ENCODE peak calls at places on chromosomes 11 and 22, in eight cellular contexts. J is colonic mucosa, X is SK-N-SH, I is cardiac muscle cell, B is heart right ventricle, Q is mammary epithelial cell, A is adrenal gland, P is spleen. U is an unnamed sample. For H3K4me1 and H3K36me3, the result is how much of the 10 kb centered on the place peaks cover.

GRCh38 chr22:32338757-32339156 is 18.9 kb upstream of the RFPL3 start:
- DNase-seq in Q (no peak), B (no peak), I (no peak), J (no peak), A (no peak), X (no peak), P (no peak), U (no peak)

GRCh38 chr22:22882033-22882717 is 5.4 kb upstream of the IGLL5 start:
- DNase-seq in X (no peak), I (no peak), B (no peak), Q (peak), P (no peak), A (no peak), J (peak), U (no peak)

GRCh38 chr11:17217395-17217794 is 9.6 kb upstream of the PIK3C2A start:
- DNase-seq in I (no peak), Q (no peak), A (no peak), X (no peak), B (no peak), J (no peak), P (no peak), U (no peak)

GRCh38 chr22:27349456-27349855 is 452.1 kb downstream of the MN1 start:
- DNase-seq in I (no peak), A (no peak), P (no peak), X (no peak), Q (no peak), J (no peak), B (no peak), U (no peak)

GRCh38 chr11:72223615-72224586 is 666 bp upstream of the INPPL1 start:
- DNase-seq in J (peak), A (peak), B (peak), P (peak), Q (no peak), I (peak), X (peak), U (peak)

GRCh38 chr11:71447791-71448256 is 369 bp downstream of the DHCR7 start:
- DNase-seq in P (peak), I (peak), Q (peak), J (peak), B (no peak), A (peak), X (peak), U (no peak)

GRCh38 chr22:38163844-38164577 is 17.6 kb downstream of the PLA2G6 start:
- DNase-seq in Q (no peak), J (no peak), X (peak), A (no peak), P (no peak), I (no peak), B (no peak), U (no peak)

GRCh38 chr11:69114811-69115523 is 40.8 kb upstream of the SMIM38 start:
- DNase-seq in B (peak), J (no peak), Q (no peak), I (no peak), P (no peak), A (no peak), X (no peak), U (no peak)

GRCh38 chr11:96001037-96001436 is 77.1 kb upstream of the MTMR2 start:
- DNase-seq in B (peak), I (no peak), J (peak), P (no peak), X (no peak), A (peak), Q (no peak), U (no peak)

GRCh38 chr22:45742866-45743450 is 71.3 kb downstream of the ATXN10 start:
- DNase-seq in A (peak), B (no peak), P (no peak), Q (peak), J (no peak), I (no peak), X (no peak), U (no peak)

GRCh38 chr11:113389288-113389687 is 1.7 kb downstream of the ANKK1 start:
- DNase-seq in I (no peak), Q (no peak), B (no peak), J (no peak), P (no peak), X (no peak), A (no peak), U (no peak)

GRCh38 chr11:108019870-108020540 is 11.3 kb downstream of the CUL5 start:
- DNase-seq in P (no peak), B (no peak), Q (no peak), A (no peak), X (no peak), J (no peak), I (peak), U (no peak)

GRCh38 chr22:43147821-43148220 is 3.5 kb upstream of the TSPO start:
- DNase-seq in Q (no peak), X (no peak), B (no peak), A (peak), I (no peak), P (no peak), J (no peak), U (no peak)

GRCh38 chr22:23774922-23775436 is 2.3 kb downstream of the MMP11 start:
- DNase-seq in Q (no peak), I (no peak), B (no peak), J (no peak), P (no peak), X (no peak), A (no peak), U (no peak)

GRCh38 chr11:101456812-101457211 is 127.0 kb downstream of the TRPC6 start:
- DNase-seq in X (no peak), Q (no peak), J (no peak), B (no peak), A (no peak), P (no peak), I (no peak), U (no peak)

GRCh38 chr11:131109256-131109655 is 193.0 kb upstream of the SNX19 start:
- DNase-seq in Q (peak), A (no peak), J (no peak), P (no peak), I (no peak), X (no peak), B (no peak), U (no peak)

GRCh38 chr11:121964591-121964990 is 151.4 kb downstream of the BLID start:
- DNase-seq in Q (no peak), X (no peak), P (no peak), B (no peak), A (no peak), J (no peak), I (no peak), U (no peak)

GRCh38 chr22:37015587-37015878 is 3.7 kb downstream of the TST start:
- DNase-seq in P (no peak), J (no peak), X (no peak), B (no peak), I (no peak), A (no peak), Q (no peak), U (no peak)

DNA sequence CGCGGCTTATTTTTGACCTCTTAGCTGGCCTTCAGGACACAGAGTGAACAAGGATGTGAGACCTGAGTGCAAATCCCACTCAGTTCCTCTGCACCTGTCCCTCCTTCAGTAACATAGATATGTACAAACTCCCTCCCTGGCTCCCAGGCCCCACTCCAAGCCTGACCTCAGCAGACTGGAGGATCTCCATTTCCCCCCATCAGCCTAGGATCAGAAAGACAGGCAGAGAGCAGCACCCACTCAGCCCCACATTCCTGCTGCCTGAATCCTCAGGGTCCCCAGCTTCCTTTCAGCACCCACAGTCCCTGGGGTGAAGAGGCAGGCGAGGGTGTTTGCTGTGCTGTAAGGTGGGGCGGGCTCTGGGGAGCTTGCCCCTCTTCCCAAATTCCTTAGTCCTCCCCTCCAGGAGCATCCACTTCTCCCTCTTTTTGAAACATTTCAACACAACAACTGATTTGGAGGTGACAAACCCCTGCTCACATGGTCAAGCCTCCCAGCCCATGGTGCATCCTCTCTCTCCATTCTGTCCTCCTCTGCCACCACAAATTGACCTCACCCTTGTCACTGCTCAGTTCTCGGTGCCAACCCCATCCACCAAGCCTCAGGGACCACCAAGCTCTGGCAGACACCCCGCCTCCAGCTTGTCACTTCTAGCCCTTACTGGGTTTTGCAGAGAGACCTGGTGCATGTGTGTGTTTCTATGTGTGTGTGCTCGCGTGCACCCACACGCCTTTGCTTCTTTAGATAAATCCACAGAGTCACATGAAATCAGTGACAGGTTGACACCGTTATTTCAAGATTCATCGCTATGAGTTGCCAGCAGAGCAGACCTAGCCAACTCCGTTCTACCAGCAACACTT is 151.0 kb downstream of the FEZ1 start:
- DNase-seq in A (no peak), J (no peak), X (no peak), Q (no peak), B (no peak), P (peak), I (no peak), U (no peak)
- H3K27ac ChIP-seq in A (no peak), J (no peak), X (no peak), Q (no peak), B (peak), P (no peak), I (no peak), U (no peak)

GRCh38 chr22:46766611-46767010 is 4.2 kb downstream of the TBC1D22A start:
- DNase-seq in X (no peak), A (no peak), P (peak), J (no peak), Q (no peak), B (no peak), I (no peak), U (no peak)
- H3K4me1 ChIP-seq in X (under half), A (under half), P (half or more), J (under half), Q (under half), B (under half), I (under half), U (under half)

GRCh38 chr22:47631571-47632102 is 869.2 kb downstream of the TBC1D22A start:
- DNase-seq in P (no peak), I (no peak), B (no peak), Q (no peak), A (no peak), J (no peak), X (peak), U (no peak)
- H3K36me3 ChIP-seq in P (under half), I (under half), B (under half), Q (under half), A (under half), J (under half), X (under half), U (under half)

GRCh38 chr11:6755953-6756347 is 15.8 kb downstream of the OR2AG2 start:
- DNase-seq in A (no peak), Q (no peak), I (no peak), B (no peak), X (no peak), P (no peak), J (no peak), U (no peak)

GRCh38 chr11:6755303-6755952 is 16.3 kb downstream of the OR2AG2 start:
- DNase-seq in B (no peak), P (no peak), J (peak), A (peak), X (peak), I (peak), Q (peak), U (peak)

DNA sequence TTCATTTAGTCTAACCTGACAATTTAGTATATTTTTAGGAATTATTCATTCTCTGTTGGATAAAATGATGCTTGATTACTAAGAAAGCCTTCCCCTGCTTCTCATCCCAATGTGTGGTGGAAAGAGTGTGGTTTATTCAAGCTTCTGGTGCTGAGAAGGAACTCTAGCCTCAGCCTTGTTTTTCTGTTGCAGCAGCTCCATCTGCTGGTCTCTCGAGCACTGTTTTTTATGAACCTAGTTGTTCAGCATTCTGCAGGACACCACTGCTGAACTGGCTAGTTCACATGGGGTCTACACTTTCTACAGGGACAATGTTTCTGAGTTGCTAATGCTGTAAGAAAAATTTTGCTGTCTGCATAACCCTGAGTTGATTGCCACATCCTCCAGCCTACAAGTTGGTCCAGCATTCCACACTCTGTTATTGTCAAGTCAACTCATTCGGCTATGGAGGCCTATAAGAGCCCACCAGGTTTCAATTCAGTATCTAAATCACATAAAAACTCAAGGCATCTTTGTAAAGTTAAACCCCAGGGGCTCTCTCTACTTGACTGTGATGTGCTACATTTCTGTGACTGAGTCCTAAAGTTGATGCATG is 14.3 kb downstream of the OR2AG2 start:
- DNase-seq in P (peak), B (peak), I (peak), A (peak), Q (peak), X (peak), J (peak), U (peak)
- H3K27ac ChIP-seq in P (no peak), B (no peak), I (no peak), A (no peak), Q (no peak), X (no peak), J (no peak), U (no peak)

GRCh38 chr11:12120031-12121008 is 9.9 kb downstream of the MICAL2 start:
- DNase-seq in Q (no peak), B (no peak), P (no peak), X (no peak), A (no peak), J (no peak), I (no peak), U (no peak)
- H3K4me1 ChIP-seq in Q (half or more), B (half or more), P (half or more), X (under half), A (under half), J (under half), I (half or more), U (under half)

DNA sequence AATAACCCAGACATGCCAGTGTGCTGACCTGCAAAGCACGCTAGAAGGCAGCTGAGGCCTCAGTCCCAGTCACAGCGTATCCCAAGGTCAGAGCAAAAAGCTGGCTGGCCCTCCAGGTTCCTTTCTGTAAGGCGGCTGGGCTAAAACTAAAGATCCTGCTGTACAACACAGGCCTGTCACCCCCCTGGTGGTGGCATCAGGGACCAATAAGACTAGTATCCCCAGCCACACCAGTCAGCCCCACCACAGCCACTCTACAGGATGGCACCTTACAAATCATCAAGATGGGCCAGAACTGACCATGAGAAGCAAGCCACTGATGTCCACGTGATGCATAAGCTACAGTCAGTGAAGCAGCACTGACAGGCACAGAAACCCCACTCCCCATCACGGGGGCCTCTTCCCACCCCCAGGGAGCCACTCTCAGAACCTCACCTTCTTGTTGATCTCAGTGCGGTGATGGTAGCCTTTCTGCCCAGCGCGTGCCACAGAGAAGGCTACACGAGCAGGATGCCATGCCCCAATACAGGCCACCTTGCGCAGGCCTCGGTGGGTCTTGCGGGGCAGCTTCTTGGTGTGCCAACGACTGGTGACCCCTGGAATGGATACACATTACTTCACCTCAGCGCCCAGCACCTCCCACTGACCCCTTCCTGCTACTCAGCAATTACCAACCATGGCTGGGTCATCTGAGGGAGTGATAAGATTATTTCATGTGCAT is 5.0 kb downstream of the RPL3 start:
- DNase-seq in I (no peak), Q (no peak), J (no peak), A (peak), P (no peak), B (no peak), X (no peak), U (no peak)
- H3K36me3 ChIP-seq in I (half or more), Q (half or more), J (under half), A (half or more), P (half or more), B (half or more), X (half or more), U (half or more)